ENCODE peak calls at places on chromosomes 1 and 21, in eight cellular contexts. One of them, this sample, is unnamed.

GRCh38 chr1:207495816-207496792 is at the start of gene CR1:
- DNase-seq in HCT116: no peak
- DNase-seq in sigmoid colon: no peak
- DNase-seq in lower leg skin: peak; percentile 17
- DNase-seq in ovary: no peak
- DNase-seq in body of pancreas: peak; percentile 25
- DNase-seq in stomach: peak; percentile 31
- DNase-seq in breast epithelium: no peak
- DNase-seq in this sample: no peak

GRCh38 chr1:23216771-23217420 is 406 bp downstream of the HTR1D start:
- DNase-seq in HCT116: no peak
- DNase-seq in sigmoid colon: no peak
- DNase-seq in lower leg skin: no peak
- DNase-seq in ovary: peak; percentile 16
- DNase-seq in body of pancreas: no peak
- DNase-seq in stomach: peak; percentile 27
- DNase-seq in breast epithelium: no peak
- DNase-seq in this sample: no peak

GRCh38 chr1:229709620-229710019 is 83.6 kb downstream of the URB2 start:
- DNase-seq in HCT116: no peak
- DNase-seq in sigmoid colon: no peak
- DNase-seq in lower leg skin: no peak
- DNase-seq in ovary: no peak
- DNase-seq in body of pancreas: no peak
- DNase-seq in stomach: no peak
- DNase-seq in breast epithelium: no peak
- DNase-seq in this sample: no peak

GRCh38 chr1:98044071-98044697 is 123.3 kb upstream of the DPYD start:
- DNase-seq in HCT116: no peak
- DNase-seq in sigmoid colon: no peak
- DNase-seq in lower leg skin: no peak
- DNase-seq in ovary: no peak
- DNase-seq in body of pancreas: no peak
- DNase-seq in stomach: no peak
- DNase-seq in breast epithelium: no peak
- DNase-seq in this sample: no peak

GRCh38 chr1:179599623-179600249 is 8.1 kb downstream of the TDRD5 start:
- DNase-seq in HCT116: peak; percentile 44
- DNase-seq in sigmoid colon: no peak
- DNase-seq in lower leg skin: no peak
- DNase-seq in ovary: no peak
- DNase-seq in body of pancreas: no peak
- DNase-seq in stomach: no peak
- DNase-seq in breast epithelium: no peak
- DNase-seq in this sample: no peak

GRCh38 chr1:85368073-85368778 is 91.8 kb upstream of the BCL10 start:
- DNase-seq in HCT116: no peak
- DNase-seq in sigmoid colon: no peak
- DNase-seq in lower leg skin: no peak
- DNase-seq in ovary: no peak
- DNase-seq in body of pancreas: no peak
- DNase-seq in stomach: no peak
- DNase-seq in breast epithelium: no peak
- DNase-seq in this sample: no peak

GRCh38 chr1:204143276-204144041 is 8.4 kb downstream of the ETNK2 start:
- DNase-seq in HCT116: no peak
- DNase-seq in sigmoid colon: no peak
- DNase-seq in lower leg skin: no peak
- DNase-seq in ovary: peak; percentile 70
- DNase-seq in body of pancreas: peak; percentile 56
- DNase-seq in stomach: no peak
- DNase-seq in breast epithelium: no peak
- DNase-seq in this sample: no peak

GRCh38 chr1:165383067-165383466 is 26.6 kb upstream of the LMX1A start:
- DNase-seq in HCT116: no peak
- DNase-seq in sigmoid colon: peak; percentile 85
- DNase-seq in lower leg skin: peak; percentile 55
- DNase-seq in ovary: peak; percentile 50
- DNase-seq in body of pancreas: peak; percentile 26
- DNase-seq in stomach: no peak
- DNase-seq in breast epithelium: peak; percentile 48
- DNase-seq in this sample: peak; percentile 66

GRCh38 chr1:231418101-231418740 is 3.9 kb downstream of the EGLN1 start:
- DNase-seq in HCT116: no peak
- DNase-seq in sigmoid colon: no peak
- DNase-seq in lower leg skin: no peak
- DNase-seq in ovary: no peak
- DNase-seq in body of pancreas: no peak
- DNase-seq in stomach: no peak
- DNase-seq in breast epithelium: no peak
- DNase-seq in this sample: no peak

GRCh38 chr1:85047472-85048295 is 616 bp downstream of the MCOLN3 start:
- DNase-seq in HCT116: no peak
- DNase-seq in sigmoid colon: peak; percentile 60
- DNase-seq in lower leg skin: no peak
- DNase-seq in ovary: no peak
- DNase-seq in body of pancreas: peak; percentile 38
- DNase-seq in stomach: no peak
- DNase-seq in breast epithelium: no peak
- DNase-seq in this sample: no peak

GRCh38 chr1:39283858-39284257 is 79.4 kb downstream of the MACF1 start:
- DNase-seq in HCT116: no peak
- DNase-seq in sigmoid colon: no peak
- DNase-seq in lower leg skin: no peak
- DNase-seq in ovary: no peak
- DNase-seq in body of pancreas: peak; percentile 29
- DNase-seq in stomach: no peak
- DNase-seq in breast epithelium: no peak
- DNase-seq in this sample: no peak

GRCh38 chr21:45613881-45614280 is 29.6 kb upstream of the PCBP3 start:
- DNase-seq in HCT116: no peak
- DNase-seq in sigmoid colon: no peak
- DNase-seq in lower leg skin: no peak
- DNase-seq in ovary: no peak
- DNase-seq in body of pancreas: no peak
- DNase-seq in stomach: no peak
- DNase-seq in breast epithelium: no peak
- DNase-seq in this sample: no peak

GRCh38 chr21:45617021-45617930 is 26.2 kb upstream of the PCBP3 start:
- DNase-seq in HCT116: no peak
- DNase-seq in sigmoid colon: peak; percentile 60
- DNase-seq in lower leg skin: no peak
- DNase-seq in ovary: no peak
- DNase-seq in body of pancreas: no peak
- DNase-seq in stomach: no peak
- DNase-seq in breast epithelium: no peak
- DNase-seq in this sample: no peak

GRCh38 chr21:45613396-45613795 is 30.1 kb upstream of the PCBP3 start:
- DNase-seq in HCT116: no peak
- DNase-seq in sigmoid colon: no peak
- DNase-seq in lower leg skin: no peak
- DNase-seq in ovary: peak; percentile 8
- DNase-seq in body of pancreas: no peak
- DNase-seq in stomach: no peak
- DNase-seq in breast epithelium: no peak
- DNase-seq in this sample: no peak

GRCh38 chr21:45612096-45613019 is 31.2 kb upstream of the PCBP3 start:
- DNase-seq in HCT116: no peak
- DNase-seq in sigmoid colon: peak; percentile 90
- DNase-seq in lower leg skin: no peak
- DNase-seq in ovary: peak; percentile 4
- DNase-seq in body of pancreas: no peak
- DNase-seq in stomach: no peak
- DNase-seq in breast epithelium: no peak
- DNase-seq in this sample: no peak

DNA sequence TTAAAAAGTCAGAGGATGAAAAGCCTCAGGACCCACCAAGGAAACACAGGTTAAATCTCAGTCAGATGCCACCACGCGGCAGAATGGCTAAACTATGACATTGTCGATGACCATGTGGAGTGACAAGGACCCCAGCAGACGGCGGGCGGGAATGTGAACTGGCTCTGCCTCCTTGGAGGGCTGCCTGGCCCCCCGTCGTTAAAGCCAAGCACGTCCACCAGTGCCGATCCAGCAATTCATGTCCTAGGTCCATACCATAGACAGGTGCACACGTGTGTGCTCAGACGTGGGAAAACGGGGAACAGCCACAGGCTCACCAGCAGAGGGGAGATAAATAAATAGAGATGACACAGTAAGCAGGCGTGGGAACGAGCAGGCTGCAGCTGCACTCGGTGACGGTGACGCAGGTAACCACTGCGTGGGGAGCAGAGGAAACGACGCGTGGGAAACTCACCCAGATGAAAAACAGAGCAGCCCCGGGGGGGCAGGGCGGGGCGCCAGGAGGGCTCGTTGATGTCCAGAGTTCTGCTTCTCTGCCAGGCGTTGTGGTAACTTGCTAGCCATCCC is 28.3 kb upstream of the PCBP3 start:
- DNase-seq in HCT116: no peak
- DNase-seq in sigmoid colon: peak; percentile 58
- DNase-seq in lower leg skin: no peak
- DNase-seq in ovary: no peak
- DNase-seq in body of pancreas: peak; percentile 25
- DNase-seq in stomach: peak; percentile 55
- DNase-seq in breast epithelium: no peak
- DNase-seq in this sample: no peak
- TF ChIP-seq CTCF in HCT116: no peak
- TF ChIP-seq CTCF in sigmoid colon: no peak
- TF ChIP-seq CTCF in lower leg skin: no peak
- TF ChIP-seq CTCF in ovary: no peak
- TF ChIP-seq CTCF in body of pancreas: no peak
- TF ChIP-seq CTCF in stomach: no peak
- TF ChIP-seq CTCF in breast epithelium: no peak
- TF ChIP-seq CTCF in this sample: no peak

DNA sequence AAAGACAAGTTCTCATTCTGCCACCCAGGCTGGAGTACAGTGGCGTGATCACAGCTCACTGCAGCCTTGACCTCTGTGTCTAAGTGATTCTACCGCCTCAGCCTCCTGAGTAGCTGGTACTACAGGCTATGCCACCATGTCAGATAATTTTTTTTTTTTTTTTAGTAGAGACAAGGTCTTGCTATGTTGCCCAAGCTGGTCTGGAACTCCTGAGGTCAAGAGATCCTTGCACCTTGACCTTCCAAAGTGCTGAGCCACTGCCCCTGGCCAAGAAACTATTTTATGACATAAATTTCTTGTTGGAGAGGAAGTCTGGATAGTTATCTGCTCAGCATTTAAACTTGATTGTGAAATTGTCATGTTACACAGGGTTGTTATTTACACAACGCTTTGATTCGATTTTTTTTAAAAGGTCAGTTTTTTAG is 2.1 kb downstream of the SCCPDH start:
- DNase-seq in HCT116: no peak
- DNase-seq in sigmoid colon: no peak
- DNase-seq in lower leg skin: no peak
- DNase-seq in ovary: no peak
- DNase-seq in body of pancreas: no peak
- DNase-seq in stomach: no peak
- DNase-seq in breast epithelium: no peak
- DNase-seq in this sample: no peak
- TF ChIP-seq POLR2A in HCT116: no peak
- TF ChIP-seq POLR2A in sigmoid colon: no peak
- TF ChIP-seq POLR2A in lower leg skin: no peak
- TF ChIP-seq POLR2A in ovary: no peak
- TF ChIP-seq POLR2A in body of pancreas: no peak
- TF ChIP-seq POLR2A in stomach: no peak
- TF ChIP-seq POLR2A in breast epithelium: no peak
- TF ChIP-seq POLR2A in this sample: no peak

GRCh38 chr1:11788549-11789053 is 17.2 kb downstream of the MTHFR start:
- DNase-seq in HCT116: no peak
- DNase-seq in sigmoid colon: no peak
- DNase-seq in lower leg skin: no peak
- DNase-seq in ovary: no peak
- DNase-seq in body of pancreas: no peak
- DNase-seq in stomach: no peak
- DNase-seq in breast epithelium: no peak
- DNase-seq in this sample: no peak

GRCh38 chr1:11789126-11790067 is 16.4 kb downstream of the MTHFR start:
- DNase-seq in HCT116: no peak
- DNase-seq in sigmoid colon: no peak
- DNase-seq in lower leg skin: no peak
- DNase-seq in ovary: no peak
- DNase-seq in body of pancreas: no peak
- DNase-seq in stomach: no peak
- DNase-seq in breast epithelium: no peak
- DNase-seq in this sample: no peak

GRCh38 chr1:11786168-11786567 is 19.6 kb downstream of the MTHFR start:
- DNase-seq in HCT116: no peak
- DNase-seq in sigmoid colon: no peak
- DNase-seq in lower leg skin: no peak
- DNase-seq in ovary: no peak
- DNase-seq in body of pancreas: no peak
- DNase-seq in stomach: no peak
- DNase-seq in breast epithelium: no peak
- DNase-seq in this sample: no peak

GRCh38 chr1:11787804-11788436 is 17.8 kb downstream of the MTHFR start:
- DNase-seq in HCT116: no peak
- DNase-seq in sigmoid colon: no peak
- DNase-seq in lower leg skin: no peak
- DNase-seq in ovary: no peak
- DNase-seq in body of pancreas: no peak
- DNase-seq in stomach: no peak
- DNase-seq in breast epithelium: no peak
- DNase-seq in this sample: no peak

DNA sequence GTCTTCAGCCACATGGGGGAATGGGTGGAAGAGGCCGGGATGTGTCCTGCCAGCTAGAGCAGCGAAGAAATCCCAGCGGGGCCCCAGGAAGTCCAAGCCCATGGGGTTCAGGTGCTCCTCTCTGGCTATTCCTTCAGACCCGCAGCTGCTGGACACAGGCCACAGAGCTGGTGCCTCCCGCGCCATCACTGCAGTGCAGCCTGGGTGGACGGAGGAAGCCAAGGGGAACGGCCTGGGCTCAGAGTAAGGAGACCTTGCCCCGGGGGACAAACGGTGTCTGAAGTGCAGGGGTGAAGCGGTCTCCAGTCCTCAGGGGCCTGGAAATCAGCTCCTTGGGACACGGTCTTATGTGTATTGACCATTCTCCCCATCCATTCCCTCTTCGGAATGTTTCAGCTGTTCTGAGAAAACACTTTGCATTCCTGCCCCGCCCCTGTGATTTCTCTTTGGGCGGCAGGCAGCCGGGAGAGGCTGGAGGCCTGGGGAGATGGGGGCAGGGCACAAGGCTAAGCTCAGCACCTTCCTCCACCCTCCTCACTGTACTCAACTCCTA is 18.4 kb downstream of the MTHFR start:
- DNase-seq in HCT116: no peak
- DNase-seq in sigmoid colon: peak; percentile 81
- DNase-seq in lower leg skin: no peak
- DNase-seq in ovary: peak; percentile 78
- DNase-seq in body of pancreas: peak; percentile 63
- DNase-seq in stomach: peak; percentile 81
- DNase-seq in breast epithelium: peak; percentile 41
- DNase-seq in this sample: peak; percentile 64
- TF ChIP-seq CTCF in HCT116: no peak
- TF ChIP-seq CTCF in sigmoid colon: no peak
- TF ChIP-seq CTCF in lower leg skin: no peak
- TF ChIP-seq CTCF in ovary: no peak
- TF ChIP-seq CTCF in body of pancreas: no peak
- TF ChIP-seq CTCF in stomach: no peak
- TF ChIP-seq CTCF in breast epithelium: no peak
- TF ChIP-seq CTCF in this sample: no peak

GRCh38 chr1:30758785-30759380 is 1.3 kb upstream of the LAPTM5 start:
- DNase-seq in HCT116: peak; percentile 42
- DNase-seq in sigmoid colon: no peak
- DNase-seq in lower leg skin: no peak
- DNase-seq in ovary: no peak
- DNase-seq in body of pancreas: no peak
- DNase-seq in stomach: no peak
- DNase-seq in breast epithelium: no peak
- DNase-seq in this sample: no peak
- TF ChIP-seq POLR2A in HCT116: no peak
- TF ChIP-seq POLR2A in sigmoid colon: no peak
- TF ChIP-seq POLR2A in lower leg skin: no peak
- TF ChIP-seq POLR2A in ovary: no peak
- TF ChIP-seq POLR2A in body of pancreas: no peak
- TF ChIP-seq POLR2A in stomach: no peak
- TF ChIP-seq POLR2A in breast epithelium: no peak
- TF ChIP-seq POLR2A in this sample: no peak

This sample was measured in tibial nerve.